ENCODE peak calls at places on chromosome 16, in four cellular contexts. X is PC-9, Z is body of pancreas, V is BE2C. R is an unnamed sample.

GRCh38 chr16:49698931-49699715 is 156.8 kb downstream of the ZNF423 start:
- DNase-seq in Z (no peak), X (no peak), V (peak; percentile 72), R (peak; percentile 72)

GRCh38 chr16:1437606-1438005 is 6.7 kb downstream of the PERCC1 start:
- DNase-seq in V (no peak), Z (no peak), X (no peak), R (no peak)

GRCh38 chr16:12084436-12084835 is 107.9 kb downstream of the SNX29 start:
- DNase-seq in Z (no peak), V (no peak), X (no peak), R (no peak)

GRCh38 chr16:27781195-27781524 is 231.2 kb downstream of the KATNIP start:
- DNase-seq in V (no peak), Z (no peak), X (peak; percentile 23), R (peak; percentile 45)

GRCh38 chr16:46812781-46813555 is 18.0 kb downstream of the C16orf87 start:
- DNase-seq in V (no peak), Z (no peak), X (no peak), R (no peak)

GRCh38 chr16:85661131-85662035 is 27.4 kb downstream of the GINS2 start:
- DNase-seq in X (no peak), Z (no peak), V (no peak), R (no peak)

GRCh38 chr16:57763290-57764005 is 27.9 kb downstream of the KATNB1 start:
- DNase-seq in Z (no peak), X (no peak), V (peak; percentile 8), R (no peak)

GRCh38 chr16:84597518-84598390 is 20.1 kb downstream of the COTL1 start:
- DNase-seq in V (no peak), X (no peak), Z (no peak), R (no peak)

GRCh38 chr16:85445779-85446222 is 167.3 kb upstream of the GSE1 start:
- DNase-seq in Z (peak; percentile 61), V (peak; percentile 63), X (no peak), R (no peak)

GRCh38 chr16:22186517-22186916 is 19.6 kb upstream of the EEF2K start:
- DNase-seq in Z (no peak), X (no peak), V (no peak), R (no peak)

GRCh38 chr16:87070657-87071056 is 246.5 kb downstream of the C16orf95 start:
- DNase-seq in V (no peak), Z (no peak), X (no peak), R (no peak)

GRCh38 chr16:70380205-70380918 is 33.7 kb downstream of the DDX19A start:
- DNase-seq in X (peak; percentile 84), Z (peak; percentile 47), V (peak; percentile 51), R (peak; percentile 32)

GRCh38 chr16:21625026-21625425 is 25.6 kb downstream of the METTL9 start:
- DNase-seq in V (no peak), Z (no peak), X (no peak), R (no peak)

GRCh38 chr16:85628651-85629050 is 15.5 kb downstream of the GSE1 start:
- DNase-seq in V (no peak), X (no peak), Z (no peak), R (no peak)

GRCh38 chr16:87635541-87636049 is 33.3 kb downstream of the JPH3 start:
- DNase-seq in X (peak; percentile 57), V (peak; percentile 81), Z (peak; percentile 60), R (peak; percentile 44)

GRCh38 chr16:20409398-20410152 is at the start of gene ACSM5:
- DNase-seq in X (no peak), V (no peak), Z (peak; percentile 72), R (peak; percentile 56)

GRCh38 chr16:12079411-12079965 is 103.0 kb downstream of the SNX29 start:
- DNase-seq in X (no peak), V (no peak), Z (no peak), R (no peak)

GRCh38 chr16:29883987-29884386 is 15.4 kb downstream of the SEZ6L2 start:
- DNase-seq in Z (no peak), V (no peak), X (no peak), R (no peak)

GRCh38 chr16:2764718-2765117 is 12.3 kb downstream of the SRRM2 start:
- DNase-seq in V (no peak), Z (no peak), X (no peak), R (no peak)

GRCh38 chr16:78976212-78976611 is 624.3 kb downstream of the MAF start:
- DNase-seq in V (no peak), X (no peak), Z (no peak), R (no peak)

GRCh38 chr16:2475413-2476344 is 752 bp downstream of the TBC1D24 start:
- DNase-seq in Z (peak; percentile 67), V (no peak), X (peak; percentile 65), R (no peak)

GRCh38 chr16:28835864-28836760 is 10.0 kb downstream of the TUFM start:
- DNase-seq in X (no peak), Z (no peak), V (no peak), R (no peak)

GRCh38 chr16:17173134-17173729 is 297.5 kb downstream of the XYLT1 start:
- DNase-seq in Z (peak; percentile 15), V (no peak), X (no peak), R (peak; percentile 24)

GRCh38 chr16:72928089-72928981 is 119.6 kb downstream of the ZFHX3 start:
- DNase-seq in Z (no peak), V (no peak), X (no peak), R (no peak)

GRCh38 chr16:4260360-4260759 is 12.5 kb downstream of the TFAP4 start:
- DNase-seq in X (peak; percentile 27), Z (peak; percentile 97), V (no peak), R (no peak)

GRCh38 chr16:53925011-53925410 is 221.1 kb downstream of the FTO start:
- DNase-seq in V (no peak), Z (no peak), X (no peak), R (no peak)

DNA sequence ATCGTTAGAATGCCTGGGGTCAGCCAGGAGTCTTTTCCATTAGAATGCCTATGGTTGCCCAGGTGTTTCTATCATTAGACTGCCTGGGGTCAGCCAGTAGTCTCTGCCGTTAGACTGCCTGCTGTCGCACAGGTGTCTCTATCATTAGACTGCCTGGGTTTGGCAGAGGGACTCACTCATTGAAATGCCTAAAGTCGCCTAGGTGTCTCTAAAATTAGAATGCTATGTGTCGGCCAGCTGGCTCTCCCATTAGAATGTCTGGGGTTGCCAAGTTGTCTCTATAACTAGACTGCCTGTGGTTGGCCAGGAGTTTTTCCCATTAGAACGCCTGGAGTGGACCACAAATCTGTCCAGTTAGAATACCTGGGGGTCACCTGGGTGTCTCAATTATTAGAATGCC is 2266.5 kb downstream of the TP53TG3F start:
- DNase-seq in X (no peak), V (no peak), Z (no peak), R (no peak)
- H3K9me3 ChIP-seq in X (no peaks in the 10 kb centered on the region), V (no peaks in the 10 kb centered on the region), Z (no peaks in the 10 kb centered on the region), R (peaks cover 25% of the 10 kb centered on the region)

DNA sequence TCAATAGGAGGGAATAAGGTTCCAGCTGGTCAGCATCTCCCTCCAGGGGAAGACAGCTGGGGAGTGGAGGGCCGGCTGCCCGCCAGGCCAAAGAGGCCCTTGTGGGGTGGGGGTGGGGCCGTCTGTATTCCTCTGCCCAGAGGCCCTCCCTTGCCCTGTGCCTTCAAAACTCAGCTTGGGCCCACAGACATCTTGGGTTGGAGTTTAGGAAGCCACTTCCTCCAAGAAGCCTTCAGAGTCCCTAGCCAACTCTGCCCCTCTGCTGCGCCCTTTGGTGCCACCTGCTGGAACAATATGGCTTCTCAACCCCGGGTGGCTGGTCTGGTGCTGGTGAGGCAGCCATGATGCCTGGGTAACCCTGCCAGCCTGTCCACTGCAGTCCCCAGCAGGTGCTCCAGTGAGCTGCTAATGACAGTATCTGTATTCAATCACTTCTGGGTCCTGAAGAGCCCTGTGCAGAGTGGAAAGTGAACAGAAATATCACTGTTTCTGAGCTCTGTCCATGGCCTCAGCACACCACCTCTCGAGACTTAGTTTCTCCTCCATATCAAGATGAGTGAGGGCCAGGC is 16.7 kb downstream of the HSD11B2 start:
- DNase-seq in V (peak; percentile 60), X (peak; percentile 46), Z (peak; percentile 63), R (peak; percentile 60)
- TF ChIP-seq CTCF in V (peak; percentile 69), X (peak; percentile 56), Z (peak; percentile 61), R (peak; percentile 52)

DNA sequence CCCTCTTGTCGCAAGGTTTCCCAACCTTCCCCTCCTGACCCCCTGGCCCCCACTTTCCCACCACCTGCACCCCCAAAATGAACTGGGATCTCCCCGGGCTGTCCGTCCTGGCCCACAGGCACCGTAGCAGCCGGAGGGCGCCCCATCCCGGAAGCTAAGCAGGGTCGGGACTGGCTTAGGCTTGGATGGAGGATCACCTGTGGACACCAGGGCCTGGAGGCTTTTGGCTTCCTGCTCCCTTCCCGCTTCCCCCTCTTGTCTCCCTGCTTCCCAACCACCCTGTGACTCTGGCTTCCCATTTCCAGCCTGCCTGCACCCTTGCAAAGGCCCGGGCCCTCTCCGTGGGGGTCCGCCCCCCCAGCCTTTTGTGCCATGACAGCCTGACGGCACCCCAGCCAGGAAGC is 2291.3 kb downstream of the TP53TG3F start:
- DNase-seq in X (no peak), V (no peak), Z (no peak), R (no peak)
- H3K9me3 ChIP-seq in X (no peaks in the 10 kb centered on the region), V (no peaks in the 10 kb centered on the region), Z (no peaks in the 10 kb centered on the region), R (no peaks in the 10 kb centered on the region)

GRCh38 chr16:68383858-68384257 is 64.5 kb downstream of the SMPD3 start:
- DNase-seq in Z (no peak), V (no peak), X (no peak), R (no peak)

GRCh38 chr16:68381363-68381724 is 67.0 kb downstream of the SMPD3 start:
- DNase-seq in V (no peak), Z (no peak), X (no peak), R (no peak)

GRCh38 chr16:68380676-68381362 is 67.5 kb downstream of the SMPD3 start:
- DNase-seq in V (no peak), X (no peak), Z (no peak), R (no peak)

GRCh38 chr16:68380348-68380670 is 68.0 kb downstream of the SMPD3 start:
- DNase-seq in Z (no peak), V (no peak), X (no peak), R (no peak)

DNA sequence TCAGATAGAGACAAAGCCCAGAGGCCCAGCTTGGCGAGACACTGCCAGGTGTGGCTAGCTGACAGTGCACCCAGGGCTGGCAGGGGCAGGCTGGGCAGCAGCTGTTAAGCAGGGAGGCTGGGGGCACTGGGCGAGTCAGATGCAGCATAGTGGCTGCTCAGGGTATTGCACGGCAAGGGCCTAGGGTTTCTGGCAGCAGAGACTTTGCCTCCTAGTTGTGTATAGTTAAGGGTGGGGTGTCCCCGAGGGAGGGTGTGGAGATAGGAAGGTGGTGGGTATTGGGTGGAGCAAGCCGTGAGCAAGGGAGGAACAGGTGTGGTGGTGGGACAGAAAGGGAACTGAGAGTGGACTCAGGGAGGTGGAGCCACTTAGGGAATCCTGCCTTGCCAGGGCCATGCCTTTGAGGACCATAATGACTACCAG is 66.0 kb downstream of the SMPD3 start:
- DNase-seq in V (no peak), Z (no peak), X (no peak), R (no peak)
- TF ChIP-seq CTCF in V (peak; percentile 40), Z (peak; percentile 7), X (peak; percentile 57), R (no peak)

R was measured in left ventricle myocardium inferior.